ENCODE peak calls at places on chromosomes 4 and X, in seven cellular contexts. X is fibroblast of lung, E is GM06990, H is sigmoid colon, T is coronary artery, U is transverse colon, D is IMR-90. R is an unnamed sample.

GRCh38 chr4:8355864-8356565 is 84.5 kb downstream of the ACOX3 start:
- DNase-seq in H (peak; percentile 77), T (no peak), D (peak; percentile 31), X (peak; percentile 64), U (no peak), E (no peak), R (no peak)

GRCh38 chr4:185742766-185743165 is 69.2 kb downstream of the SORBS2 start:
- DNase-seq in X (peak; percentile 64), T (no peak), U (no peak), E (no peak), H (no peak), D (no peak), R (no peak)

GRCh38 chr4:55613621-55614020 is 21.6 kb upstream of the PDCL2 start:
- DNase-seq in E (no peak), U (no peak), H (no peak), D (no peak), X (no peak), T (no peak), R (no peak)

GRCh38 chrX:13463608-13464007 is 105.8 kb upstream of the EGFL6 start:
- DNase-seq in E (peak; percentile 8), D (peak; percentile 98), H (peak; percentile 76), U (peak; percentile 49), T (no peak), X (peak; percentile 93), R (no peak)

GRCh38 chr4:103054030-103054429 is 22.5 kb downstream of the SLC9B2 start:
- DNase-seq in D (no peak), T (no peak), X (no peak), H (no peak), E (no peak), U (no peak), R (no peak)

GRCh38 chr4:155722816-155723499 is 35.9 kb upstream of the GUCY1B1 start:
- DNase-seq in H (no peak), D (peak; percentile 77), U (no peak), X (peak; percentile 51), E (no peak), T (no peak), R (no peak)

GRCh38 chr4:38678078-38678477 is 14.1 kb downstream of the KLF3 start:
- DNase-seq in D (peak; percentile 100), E (no peak), H (no peak), U (no peak), X (peak; percentile 99), T (no peak), R (no peak)

GRCh38 chr4:85475631-85476233 is 782 bp downstream of the ARHGAP24 start:
- DNase-seq in H (no peak), X (no peak), D (no peak), E (no peak), T (no peak), U (no peak), R (no peak)

GRCh38 chr4:2689825-2690700 is 66.1 kb downstream of the TNIP2 start:
- DNase-seq in U (peak; percentile 16), X (peak; percentile 22), E (peak; percentile 84), H (no peak), T (no peak), D (no peak), R (no peak)

GRCh38 chr4:123602007-123602406 is 205.4 kb downstream of the SPRY1 start:
- DNase-seq in H (no peak), U (no peak), X (no peak), E (no peak), D (no peak), T (no peak), R (no peak)

GRCh38 chr4:4867745-4868505 is 8.5 kb downstream of the MSX1 start:
- DNase-seq in T (no peak), E (no peak), H (no peak), X (no peak), U (no peak), D (no peak), R (no peak)

GRCh38 chr4:147823135-147823534 is 91.2 kb downstream of the ARHGAP10 start:
- DNase-seq in H (no peak), D (peak; percentile 68), X (no peak), E (no peak), T (no peak), U (no peak), R (no peak)

GRCh38 chr4:98993419-98994071 is 2.0 kb upstream of the METAP1 start:
- DNase-seq in H (no peak), D (no peak), U (no peak), T (no peak), E (no peak), X (no peak), R (no peak)

GRCh38 chr4:52853351-52853750 is 8.8 kb upstream of the RASL11B start:
- DNase-seq in X (peak; percentile 81), T (no peak), D (peak; percentile 41), H (no peak), E (no peak), U (no peak), R (no peak)

GRCh38 chrX:81957318-81957717 is 755.4 kb downstream of the SH3BGRL start:
- DNase-seq in D (no peak), T (no peak), H (no peak), X (no peak), E (no peak), U (no peak), R (no peak)

GRCh38 chrX:81957900-81958545 is 756.1 kb downstream of the SH3BGRL start:
- DNase-seq in H (no peak), D (peak; percentile 1), U (no peak), E (no peak), X (peak; percentile 0), T (no peak), R (peak; percentile 13)
- TF ChIP-seq CTCF in H (no peak), D (peak; percentile 23), U (no peak), E (peak; percentile 53), X (no peak), T (no peak), R (peak; percentile 27)

GRCh38 chr4:6681191-6681590 is 12.5 kb upstream of the S100P start:
- DNase-seq in H (no peak), T (no peak), D (no peak), E (no peak), X (no peak), U (no peak), R (no peak)
- TF ChIP-seq CTCF in H (no peak), T (no peak), D (no peak), E (peak; percentile 16), X (no peak), U (no peak), R (no peak)

GRCh38 chrX:39150210-39150609 is 349.0 kb downstream of the MID1IP1 start:
- DNase-seq in X (no peak), D (no peak), E (no peak), U (no peak), H (no peak), T (no peak), R (no peak)

GRCh38 chrX:39157006-39157405 is 355.7 kb downstream of the MID1IP1 start:
- DNase-seq in E (no peak), X (no peak), D (no peak), U (no peak), T (no peak), H (no peak), R (no peak)

GRCh38 chrX:39149761-39150160 is 348.5 kb downstream of the MID1IP1 start:
- DNase-seq in D (peak; percentile 40), X (peak; percentile 16), H (peak; percentile 77), U (peak; percentile 75), T (no peak), E (no peak), R (peak; percentile 41)

GRCh38 chrX:39150621-39151020 is 349.4 kb downstream of the MID1IP1 start:
- DNase-seq in T (no peak), D (no peak), E (no peak), U (no peak), X (no peak), H (no peak), R (no peak)

GRCh38 chrX:39152106-39152649 is 350.9 kb downstream of the MID1IP1 start:
- DNase-seq in T (no peak), X (no peak), E (peak; percentile 24), U (peak; percentile 49), H (no peak), D (no peak), R (peak; percentile 46)
- TF ChIP-seq CTCF in T (no peak), X (peak; percentile 51), E (peak; percentile 78), U (peak; percentile 27), H (peak; percentile 12), D (peak; percentile 32), R (peak; percentile 49)

DNA sequence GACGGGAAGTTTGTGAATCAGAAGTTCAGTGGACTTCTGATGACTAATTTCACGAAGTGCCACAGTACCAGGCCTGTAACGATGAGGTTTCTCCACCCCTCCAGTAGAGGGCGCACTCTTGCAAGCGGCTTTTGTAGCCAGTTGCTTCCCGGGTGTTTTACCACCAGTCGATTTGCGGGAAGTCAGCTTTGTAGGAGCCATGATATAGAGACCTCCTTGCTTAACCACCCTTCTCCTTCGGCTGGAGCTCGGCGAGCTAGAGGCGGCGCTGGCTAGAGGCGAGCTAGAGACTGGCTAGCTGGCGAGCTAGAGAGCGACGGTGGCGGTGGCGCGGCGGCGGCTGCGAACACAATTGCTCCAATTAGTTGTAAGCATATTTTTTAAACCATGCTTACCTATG is 72.0 kb downstream of the IL1RAPL1 start:
- DNase-seq in E (no peak), U (no peak), X (no peak), D (no peak), H (no peak), T (no peak), R (no peak)
- TF ChIP-seq CTCF in E (peak; percentile 58), U (no peak), X (no peak), D (no peak), H (no peak), T (no peak), R (no peak)